ENCODE peak calls at places on chromosomes 12 and 14, in ten cellular contexts. P is tibial nerve, Q is Peyer's patch, O is A549, X is transverse colon, Z is ovary, D is testis, V is prostate gland, U is endothelial cell of umbilical vein, Y is adrenal gland. R is an unnamed sample.

GRCh38 chr12:46276756-46277155 is 7.9 kb upstream of the SLC38A1 start:
- DNase-seq in Y (no peak), P (no peak), V (no peak), D (no peak), Q (no peak), X (no peak), O (no peak), Z (no peak), U (no peak), R (no peak)

GRCh38 chr12:59808317-59808910 is 212.6 kb downstream of the SLC16A7 start:
- DNase-seq in P (no peak), V (no peak), Z (no peak), X (no peak), D (no peak), O (peak), Q (no peak), Y (no peak), U (peak), R (no peak)

GRCh38 chr14:101873401-101873800 is 91.0 kb upstream of the DYNC1H1 start:
- DNase-seq in U (peak), Z (no peak), Y (no peak), V (no peak), Q (no peak), P (no peak), X (no peak), O (no peak), D (no peak), R (no peak)

GRCh38 chr12:50132505-50133135 is 20.6 kb downstream of the COX14 start:
- DNase-seq in X (no peak), Y (no peak), P (no peak), O (no peak), Q (no peak), Z (no peak), D (no peak), V (no peak), U (no peak), R (no peak)

GRCh38 chr12:67792185-67792584 is 143.6 kb downstream of the DYRK2 start:
- DNase-seq in U (no peak), Q (no peak), O (no peak), X (no peak), D (no peak), P (no peak), V (no peak), Z (no peak), Y (no peak), R (no peak)

GRCh38 chr14:72488551-72488950 is 405.4 kb downstream of the DPF3 start:
- DNase-seq in U (no peak), X (no peak), P (no peak), O (no peak), D (no peak), Z (no peak), Y (no peak), Q (no peak), V (no peak), R (no peak)

GRCh38 chr14:23396126-23396525 is 11.9 kb downstream of the MYH6 start:
- DNase-seq in Y (no peak), Q (no peak), V (no peak), X (no peak), Z (no peak), P (no peak), U (no peak), O (no peak), D (no peak), R (no peak)

GRCh38 chr14:44449694-44450093 is 57.4 kb downstream of the FSCB start:
- DNase-seq in P (no peak), Y (no peak), X (peak), O (no peak), Q (no peak), Z (no peak), V (no peak), D (no peak), U (no peak), R (no peak)

GRCh38 chr12:27183342-27183741 is 60.7 kb upstream of the STK38L start:
- DNase-seq in O (no peak), U (no peak), P (no peak), V (no peak), Y (no peak), Z (no peak), Q (no peak), D (no peak), X (no peak), R (no peak)

GRCh38 chr14:68444449-68445168 is 348.3 kb downstream of the ZFP36L1 start:
- DNase-seq in U (peak), O (no peak), Q (no peak), D (peak), X (no peak), P (no peak), V (peak), Y (peak), Z (no peak), R (no peak)

GRCh38 chr12:10220398-10221077 is 7.9 kb downstream of the GABARAPL1 start:
- DNase-seq in O (no peak), P (peak), Q (no peak), Z (peak), X (peak), Y (peak), U (peak), D (peak), V (peak), R (no peak)

GRCh38 chr14:22852940-22853767 is 16.8 kb downstream of the MMP14 start:
- DNase-seq in V (peak), X (peak), Z (peak), Q (peak), U (peak), Y (peak), P (peak), O (peak), D (peak), R (no peak)

GRCh38 chr14:58832010-58832409 is 194.2 kb downstream of the DACT1 start:
- DNase-seq in Z (no peak), O (no peak), X (peak), P (no peak), U (no peak), D (no peak), Y (no peak), V (peak), Q (no peak), R (no peak)

GRCh38 chr12:112841891-112842290 is 50.3 kb downstream of the RPH3A start:
- DNase-seq in V (no peak), Y (no peak), Q (no peak), D (no peak), O (peak), X (no peak), P (no peak), U (peak), Z (no peak), R (no peak)

GRCh38 chr12:62299617-62300016 is 39.4 kb downstream of the USP15 start:
- DNase-seq in Y (no peak), U (no peak), X (no peak), D (no peak), Q (no peak), O (no peak), P (no peak), V (no peak), Z (no peak), R (no peak)

GRCh38 chr12:117090816-117091711 is 8.2 kb downstream of the TESC start:
- DNase-seq in U (no peak), D (no peak), X (no peak), Y (no peak), Z (peak), Q (no peak), P (no peak), O (no peak), V (no peak), R (no peak)

GRCh38 chr12:90335561-90335960 is 619.4 kb downstream of the CCER1 start:
- DNase-seq in V (no peak), Y (no peak), P (no peak), U (no peak), Z (no peak), D (no peak), X (no peak), Q (no peak), O (no peak), R (no peak)

GRCh38 chr14:60561845-60562746 is 53.1 kb downstream of the SIX6 start:
- DNase-seq in D (peak), Q (no peak), P (no peak), U (peak), O (peak), Z (peak), V (peak), X (peak), Y (peak), R (no peak)

GRCh38 chr12:14810953-14811483 is 3.0 kb downstream of the SMCO3 start:
- DNase-seq in V (peak), Z (no peak), Y (peak), D (no peak), X (peak), U (peak), O (peak), P (no peak), Q (no peak), R (no peak)

GRCh38 chr12:58639323-58639934 is 280.9 kb downstream of the LRIG3 start:
- DNase-seq in O (no peak), Q (no peak), V (no peak), Z (no peak), P (no peak), U (peak), Y (no peak), X (no peak), D (no peak), R (no peak)

GRCh38 chr12:28024231-28024995 is 51.9 kb upstream of the PTHLH start:
- DNase-seq in D (no peak), U (peak), V (no peak), Y (no peak), Q (no peak), P (no peak), O (no peak), Z (no peak), X (no peak), R (no peak)

GRCh38 chr14:81743605-81744004 is 210.0 kb upstream of the SEL1L start:
- DNase-seq in Z (no peak), O (no peak), X (no peak), D (no peak), Q (no peak), V (no peak), P (no peak), U (no peak), Y (no peak), R (no peak)

GRCh38 chr14:24351517-24351916 is 11.7 kb upstream of the RIPK3 start:
- DNase-seq in Y (no peak), U (peak), X (no peak), Q (no peak), Z (no peak), P (no peak), V (no peak), D (peak), O (no peak), R (no peak)

GRCh38 chr14:37974421-37974820 is 233.3 kb upstream of the SSTR1 start:
- DNase-seq in P (no peak), X (no peak), V (no peak), O (no peak), Z (no peak), Y (no peak), U (no peak), D (no peak), Q (no peak), R (no peak)

GRCh38 chr14:64444984-64445845 is 20.1 kb upstream of the AKAP5 start:
- DNase-seq in V (no peak), Q (peak), O (no peak), D (peak), U (peak), Y (peak), P (no peak), X (peak), Z (peak), R (no peak)

GRCh38 chr14:59116984-59117415 is 71.5 kb upstream of the DAAM1 start:
- DNase-seq in O (peak), V (no peak), U (no peak), Z (no peak), D (no peak), Y (no peak), Q (no peak), P (no peak), X (no peak), R (no peak)

GRCh38 chr12:129423041-129423580 is 480.7 kb downstream of the TMEM132D start:
- DNase-seq in P (no peak), X (no peak), Y (no peak), U (no peak), Z (no peak), O (no peak), V (no peak), Q (no peak), D (no peak), R (no peak)

GRCh38 chr12:119758695-119759094 is 90.8 kb downstream of the PRKAB1 start:
- DNase-seq in Y (no peak), Q (no peak), U (no peak), O (no peak), D (no peak), X (no peak), Z (no peak), P (no peak), V (no peak), R (no peak)

GRCh38 chr12:68623984-68624383 is 13.3 kb downstream of the RAP1B start:
- DNase-seq in P (no peak), Q (no peak), Y (no peak), D (no peak), X (no peak), V (no peak), U (no peak), O (no peak), Z (no peak), R (no peak)

GRCh38 chr12:31749024-31749704 is 20.3 kb upstream of the AMN1 start:
- DNase-seq in Y (peak), D (no peak), O (peak), P (no peak), U (peak), V (peak), Z (no peak), X (peak), Q (peak), R (peak)

GRCh38 chr14:81315344-81315743 is 84.8 kb downstream of the STON2 start:
- DNase-seq in Q (no peak), D (no peak), Y (no peak), P (no peak), Z (no peak), U (no peak), O (no peak), X (no peak), V (no peak), R (no peak)

GRCh38 chr14:94099006-94099405 is 11.5 kb upstream of the IFI27 start:
- DNase-seq in U (no peak), V (no peak), O (no peak), X (no peak), D (no peak), Z (no peak), P (no peak), Y (no peak), Q (no peak), R (peak)

GRCh38 chr12:103677341-103677740 is 90.3 kb downstream of the STAB2 start:
- DNase-seq in X (peak), O (no peak), D (no peak), Q (no peak), P (no peak), Z (no peak), Y (no peak), V (no peak), U (no peak), R (no peak)

GRCh38 chr12:64608901-64609542 is 1.3 kb upstream of the RASSF3 start:
- DNase-seq in Y (peak), Q (peak), X (peak), P (no peak), D (peak), Z (no peak), O (peak), U (peak), V (peak), R (no peak)

GRCh38 chr12:2384533-2385328 is 331.9 kb downstream of the CACNA1C start:
- DNase-seq in X (no peak), Q (no peak), D (no peak), Z (no peak), U (no peak), P (no peak), V (no peak), Y (no peak), O (no peak), R (no peak)

DNA sequence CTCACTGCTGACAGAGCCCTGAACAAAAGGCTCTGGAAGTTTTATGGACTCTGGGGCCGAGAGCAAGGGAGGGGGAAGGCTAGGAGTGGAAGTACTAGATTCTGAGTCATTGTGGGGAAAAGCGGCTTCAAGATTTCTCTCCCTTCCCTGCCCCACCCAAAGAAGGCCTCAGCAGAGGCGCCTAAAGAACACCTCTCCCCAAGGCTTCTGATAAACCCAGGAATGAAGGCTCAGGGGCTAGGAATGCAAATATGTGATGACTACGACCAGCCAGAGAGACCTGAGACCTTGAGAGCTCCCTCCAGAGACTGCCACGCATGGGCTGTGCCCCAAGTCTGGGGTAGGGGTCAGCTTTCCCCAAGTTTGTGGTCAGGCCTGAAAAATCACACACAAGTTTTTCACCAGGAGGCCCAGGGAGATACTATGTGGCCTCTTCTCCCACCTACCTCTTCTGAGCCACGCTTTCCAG is 130.7 kb upstream of the HIF1A start:
- DNase-seq in Q (no peak), U (peak), D (no peak), X (no peak), O (peak), V (no peak), Y (no peak), Z (no peak), P (no peak), R (no peak)
- H3K4me3 ChIP-seq in Q (no peak), U (no peak), D (no peak), X (no peak), O (no peak), V (no peak), Y (no peak), Z (no peak), P (no peak), R (no peak)

GRCh38 chr14:103684871-103685270 is 30.4 kb downstream of the XRCC3 start:
- DNase-seq in Q (no peak), O (no peak), D (no peak), U (no peak), Y (no peak), P (no peak), Z (no peak), X (no peak), V (no peak), R (no peak)
- TF ChIP-seq POLR2A in Q (no peak), O (no peak), D (no peak), U (no peak), Y (no peak), P (no peak), Z (no peak), X (no peak), V (no peak), R (no peak)

GRCh38 chr14:75879031-75879430 is 102.8 kb downstream of the TGFB3 start:
- DNase-seq in Y (no peak), P (no peak), U (peak), D (no peak), X (no peak), Z (no peak), Q (no peak), V (no peak), O (no peak), R (no peak)
- H3K27ac ChIP-seq in Y (no peak), P (no peak), U (peak), D (no peak), X (no peak), Z (no peak), Q (no peak), V (no peak), O (peak), R (no peak)

GRCh38 chr12:75481774-75482173 is 1.2 kb downstream of the GLIPR1 start:
- DNase-seq in P (no peak), Q (no peak), Z (no peak), V (no peak), X (peak), O (no peak), U (no peak), Y (no peak), D (no peak), R (no peak)
- H3K4me3 ChIP-seq in P (peak), Q (peak), Z (peak), V (peak), X (no peak), O (peak), U (peak), Y (peak), D (no peak), R (peak)

DNA sequence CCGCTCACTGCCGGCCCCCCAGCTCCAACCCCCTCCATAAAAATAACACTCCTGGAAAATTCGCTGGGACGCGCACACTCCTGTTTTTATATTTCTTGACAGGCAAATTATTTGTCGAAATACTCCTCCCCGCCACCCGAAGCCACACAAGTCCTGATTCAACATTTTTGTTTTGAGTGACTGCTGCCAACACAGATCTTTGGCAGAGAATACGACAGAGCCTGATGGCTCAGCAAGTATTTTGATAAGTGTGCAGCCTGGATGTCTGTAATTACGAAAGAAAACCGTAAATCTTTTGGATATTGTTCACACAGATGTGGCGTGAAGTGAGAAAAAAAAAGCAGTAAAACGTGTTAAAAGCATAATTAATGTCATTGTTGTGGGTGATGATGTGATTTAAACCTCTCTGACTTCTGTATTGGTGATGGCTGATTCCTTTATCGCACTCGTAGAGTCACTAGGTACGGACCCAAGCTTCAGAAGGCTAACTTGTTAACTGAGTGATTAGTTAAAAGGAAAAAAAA is 98.7 kb downstream of the PHETA1 start:
- DNase-seq in D (no peak), P (no peak), O (no peak), U (no peak), V (no peak), Z (no peak), X (no peak), Y (no peak), Q (no peak), R (no peak)
- TF ChIP-seq POLR2A in D (no peak), P (no peak), O (no peak), U (no peak), V (no peak), Z (no peak), X (no peak), Y (no peak), Q (no peak), R (no peak)

GRCh38 chr14:74480051-74480450 is 13.1 kb downstream of the NPC2 start:
- DNase-seq in D (no peak), X (no peak), U (no peak), Z (no peak), Y (no peak), Q (no peak), P (no peak), V (no peak), O (no peak), R (no peak)

GRCh38 chr14:74476107-74476506 is 17.0 kb downstream of the NPC2 start:
- DNase-seq in P (no peak), Y (peak), Z (no peak), D (peak), V (no peak), Q (no peak), X (no peak), O (no peak), U (no peak), R (no peak)

GRCh38 chr14:74476607-74477006 is 16.5 kb downstream of the NPC2 start:
- DNase-seq in Y (no peak), D (no peak), Z (no peak), X (no peak), V (no peak), O (no peak), U (no peak), P (no peak), Q (no peak), R (no peak)

GRCh38 chr14:74475678-74476077 is 17.4 kb downstream of the NPC2 start:
- DNase-seq in X (no peak), V (no peak), Z (no peak), Q (no peak), O (no peak), P (no peak), Y (no peak), U (no peak), D (no peak), R (no peak)

GRCh38 chr14:74478996-74479635 is 14.0 kb downstream of the NPC2 start:
- DNase-seq in U (peak), X (no peak), D (no peak), P (no peak), Y (no peak), O (peak), Z (no peak), V (no peak), Q (no peak), R (no peak)
- H3K27ac ChIP-seq in U (no peak), X (no peak), D (peak), P (no peak), Y (no peak), O (no peak), Z (no peak), V (no peak), Q (no peak), R (no peak)

GRCh38 chr14:79432640-79433039 is 778.7 kb downstream of the DIO2 start:
- DNase-seq in Z (no peak), P (no peak), U (no peak), D (no peak), Q (no peak), O (no peak), V (no peak), X (no peak), Y (no peak), R (no peak)

GRCh38 chr14:79438696-79439342 is 772.5 kb downstream of the DIO2 start:
- DNase-seq in O (no peak), X (no peak), D (no peak), V (no peak), Y (no peak), P (no peak), Q (no peak), U (no peak), Z (no peak), R (no peak)

GRCh38 chr14:79437951-79438350 is 773.4 kb downstream of the DIO2 start:
- DNase-seq in Q (no peak), U (no peak), V (no peak), X (no peak), P (no peak), O (no peak), D (no peak), Y (no peak), Z (no peak), R (no peak)

GRCh38 chr14:79436325-79436724 is 775.0 kb downstream of the DIO2 start:
- DNase-seq in U (no peak), Z (no peak), P (no peak), Y (no peak), X (no peak), D (no peak), V (no peak), O (no peak), Q (no peak), R (no peak)
- H3K4me3 ChIP-seq in U (no peak), Z (no peak), P (no peak), Y (no peak), X (no peak), D (no peak), V (no peak), O (no peak), Q (no peak), R (no peak)

GRCh38 chr14:96509457-96510090 is 7.4 kb downstream of the PAPOLA start:
- DNase-seq in Q (no peak), V (no peak), P (no peak), U (no peak), O (no peak), Y (no peak), D (no peak), Z (no peak), X (no peak), R (no peak)
- TF ChIP-seq POLR2A in Q (no peak), V (no peak), P (no peak), U (no peak), O (no peak), Y (no peak), D (no peak), Z (no peak), X (no peak), R (no peak)

R was measured in vagina.